ENCODE peak calls at places on chromosomes 13 and 19, in seven cellular contexts. P is astrocyte of the cerebellum, K is AG04450, A is GM12865, J is cardiac fibroblast, H is GM12878, W is hepatocyte. O is an unnamed sample.

GRCh38 chr13:33639640-33640080 is 178.3 kb upstream of the RFC3 start:
- DNase-seq in A (peak; percentile 55), J (no peak), W (no peak), P (no peak), H (peak; percentile 40), K (no peak), O (no peak)

GRCh38 chr13:62294210-62294609 is 878.6 kb upstream of the PCDH20 start:
- DNase-seq in A (no peak), J (no peak), P (no peak), H (no peak), K (no peak), W (no peak), O (no peak)

GRCh38 chr13:35143123-35143522 is 201.1 kb downstream of the NBEA start:
- DNase-seq in P (no peak), K (no peak), W (no peak), J (peak; percentile 11), A (no peak), H (no peak), O (no peak)

GRCh38 chr19:44401108-44401786 is at the start of gene ZNF285:
- DNase-seq in J (peak; percentile 98), A (peak; percentile 30), H (peak; percentile 1), P (peak; percentile 90), K (peak; percentile 94), W (peak; percentile 97), O (peak; percentile 92)

GRCh38 chr19:30227661-30228112 is 144.5 kb upstream of the ZNF536 start:
- DNase-seq in K (no peak), P (peak; percentile 5), J (peak; percentile 62), A (peak; percentile 71), H (no peak), W (peak; percentile 88), O (no peak)

GRCh38 chr13:38167164-38167822 is 182.4 kb upstream of the UFM1 start:
- DNase-seq in J (no peak), H (peak; percentile 8), A (peak; percentile 3), P (no peak), K (no peak), W (no peak), O (no peak)

GRCh38 chr13:75256922-75257321 is 225.0 kb downstream of the TBC1D4 start:
- DNase-seq in P (no peak), A (no peak), H (no peak), W (peak; percentile 78), J (no peak), K (no peak), O (no peak)

GRCh38 chr19:15124572-15125231 is 17.5 kb downstream of the SYDE1 start:
- DNase-seq in A (peak; percentile 21), K (no peak), J (no peak), P (no peak), W (peak; percentile 73), H (no peak), O (no peak)

GRCh38 chr13:41463823-41464602 is 6.7 kb downstream of the RGCC start:
- DNase-seq in J (no peak), P (no peak), K (no peak), W (no peak), H (peak; percentile 59), A (peak; percentile 27), O (no peak)

GRCh38 chr13:33642374-33643065 is 175.4 kb upstream of the RFC3 start:
- DNase-seq in P (no peak), K (peak; percentile 88), A (no peak), J (peak; percentile 92), W (peak; percentile 78), H (no peak), O (no peak)

DNA sequence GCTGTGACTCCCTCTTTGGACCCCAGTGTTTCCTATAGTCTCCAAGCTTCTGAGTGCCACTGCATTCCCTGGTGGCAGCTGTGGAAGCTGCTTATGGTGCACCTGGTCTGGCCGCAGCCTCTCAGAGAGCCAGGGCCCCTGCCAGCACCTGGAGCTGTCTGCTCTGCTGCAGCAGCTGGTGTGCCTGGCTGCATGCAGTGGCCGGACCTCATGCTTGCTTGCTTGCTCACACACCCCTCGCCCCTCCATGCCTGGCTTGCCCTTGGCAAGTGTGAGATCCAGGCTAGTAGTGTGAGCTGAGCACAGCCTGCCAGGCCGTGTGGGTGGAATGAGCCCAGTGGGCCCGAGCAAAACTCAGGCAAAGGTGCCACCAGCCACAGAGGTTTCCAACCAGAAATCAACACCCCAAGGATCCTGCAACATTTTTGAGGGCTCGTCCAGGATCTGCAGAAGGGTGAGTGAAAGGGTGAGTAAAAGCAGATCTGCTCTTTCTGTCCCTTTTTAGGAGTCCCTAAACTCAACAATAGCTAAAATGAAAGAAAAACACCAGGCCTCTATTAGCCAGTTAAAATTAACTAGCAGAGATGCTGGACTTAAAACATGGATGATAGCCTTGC is 7.6 kb upstream of the MLLT1 start:
- DNase-seq in K (no peak), W (no peak), J (no peak), A (no peak), H (no peak), P (no peak), O (no peak)
- H3K4me3 ChIP-seq in K (no peak overlapping the region), W (no peak overlapping the region), J (no peak overlapping the region), A (no peak overlapping the region), H (no peak overlapping the region), P (no peak overlapping the region), O (no peak overlapping the region)

DNA sequence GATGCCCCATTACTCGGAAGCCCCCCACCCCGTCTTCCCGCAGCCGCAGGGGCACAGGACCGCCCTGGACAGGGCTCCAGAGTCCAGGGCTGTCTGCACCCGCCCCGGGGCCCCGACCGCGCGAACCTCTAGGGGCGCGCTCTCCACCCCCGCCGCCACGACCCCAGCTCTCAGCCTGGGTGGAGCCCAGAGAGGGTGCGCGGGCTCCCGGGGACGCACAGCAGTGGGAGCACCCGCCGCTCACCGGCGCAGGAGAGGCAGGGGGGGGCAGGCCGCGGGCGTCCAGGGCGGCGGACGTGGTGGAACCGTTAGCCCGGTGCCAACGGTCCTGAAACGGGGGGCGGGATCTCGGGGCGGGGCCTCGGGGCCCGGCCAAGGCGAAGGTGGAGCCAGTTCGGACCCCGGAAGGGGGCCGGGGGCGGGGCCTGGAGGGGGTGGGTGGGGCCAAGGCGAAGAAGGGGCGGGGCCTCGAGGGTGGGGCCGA is at the start of gene ATP8B3:
- DNase-seq in H (no peak), A (no peak), P (no peak), J (no peak), K (no peak), W (no peak), O (no peak)
- TF ChIP-seq CTCF in H (peak; percentile 44), A (peak; percentile 32), P (peak; percentile 9), J (no peak), K (peak; percentile 34), W (no peak), O (peak; percentile 3)

DNA sequence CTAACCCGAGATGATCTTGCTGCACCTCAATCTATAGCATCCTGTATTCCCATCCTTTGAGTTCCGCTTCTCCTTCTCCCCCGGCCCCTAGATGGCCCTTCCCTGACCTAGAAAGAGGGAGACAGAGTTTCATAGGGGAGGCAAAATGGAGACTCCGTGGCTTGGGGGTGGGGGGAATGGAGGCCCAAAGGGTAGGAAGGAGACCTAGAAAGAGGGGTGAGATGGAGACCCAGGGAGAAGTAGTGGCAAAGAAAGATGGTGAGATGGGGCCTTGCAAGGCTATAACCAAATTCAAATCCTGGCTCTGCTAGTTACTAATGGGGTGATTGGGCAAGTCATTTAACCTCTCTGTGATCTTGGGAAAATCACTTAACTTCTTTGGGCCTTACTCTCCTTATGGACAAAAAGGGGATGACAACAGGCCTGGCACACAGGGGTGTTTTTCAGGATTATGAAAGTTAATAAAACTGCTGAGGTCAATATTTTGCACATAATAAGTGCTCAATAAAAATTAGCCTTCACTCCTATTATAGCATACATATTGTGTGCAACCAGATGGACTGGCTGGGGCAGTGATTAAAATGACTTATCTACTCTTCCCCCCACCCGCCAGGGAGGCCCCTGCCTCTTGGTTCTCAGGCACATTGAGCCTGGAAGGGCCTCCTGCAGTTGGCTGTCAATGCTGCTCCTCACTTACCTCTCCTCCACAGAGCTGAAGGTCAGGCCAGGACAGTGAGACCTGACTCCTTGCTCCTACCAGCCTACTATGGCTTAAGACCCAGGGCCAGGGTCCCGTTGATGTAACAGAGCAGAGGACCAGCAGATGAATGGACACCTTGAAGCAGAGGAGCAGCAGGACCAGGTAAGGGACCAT is 623 bp downstream of the SPHK2 start:
- DNase-seq in J (no peak), H (no peak), K (no peak), P (no peak), W (peak; percentile 8), A (peak; percentile 22), O (no peak)
- H3K4me3 ChIP-seq in J (peak overlapping the region; percentile 53), H (peak overlapping the region; percentile 99), K (peak overlapping the region; percentile 75), P (peak overlapping the region; percentile 90), W (peak overlapping the region; percentile 18), A (peak overlapping the region; percentile 91), O (peak overlapping the region; percentile 90)

GRCh38 chr19:38018694-38019426 is 111.9 kb downstream of the SIPA1L3 start:
- DNase-seq in J (no peak), K (no peak), P (no peak), W (no peak), A (no peak), H (no peak), O (no peak)

GRCh38 chr19:38017504-38018150 is 110.6 kb downstream of the SIPA1L3 start:
- DNase-seq in K (no peak), A (no peak), W (no peak), H (no peak), J (no peak), P (no peak), O (no peak)

GRCh38 chr19:38021356-38021755 is 114.3 kb downstream of the SIPA1L3 start:
- DNase-seq in J (no peak), A (no peak), W (no peak), H (no peak), P (no peak), K (no peak), O (no peak)

GRCh38 chr19:38019427-38019724 is 112.4 kb downstream of the SIPA1L3 start:
- DNase-seq in W (no peak), P (no peak), K (no peak), J (no peak), A (no peak), H (no peak), O (no peak)

DNA sequence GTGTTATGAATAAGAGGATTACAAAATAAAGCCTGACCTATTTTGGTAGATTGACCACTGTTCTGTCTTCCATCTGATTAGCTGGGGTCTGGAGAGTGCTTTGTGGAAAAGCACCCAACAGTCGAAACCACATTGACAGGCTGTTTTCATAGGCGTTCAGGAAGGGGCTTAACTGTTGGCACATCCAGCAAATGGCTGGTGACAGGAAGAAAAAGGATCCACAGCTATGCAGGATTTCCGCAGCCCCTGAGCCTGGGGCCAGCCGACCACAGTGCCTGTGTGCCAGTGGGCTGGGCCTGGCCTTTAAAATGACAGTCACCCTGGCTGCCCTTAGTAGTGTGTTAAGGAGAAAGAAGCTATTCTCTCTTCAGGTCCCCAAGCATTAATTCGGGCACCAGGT is 113.3 kb downstream of the SIPA1L3 start:
- DNase-seq in A (no peak), H (no peak), J (no peak), W (no peak), P (no peak), K (no peak), O (no peak)
- TF ChIP-seq CTCF in A (no peak), H (no peak), J (no peak), W (no peak), P (no peak), K (no peak), O (no peak)

GRCh38 chr19:22426901-22427300 is 4.8 kb upstream of the ZNF98 start:
- DNase-seq in J (no peak), W (no peak), H (no peak), A (no peak), P (no peak), K (no peak), O (no peak)

GRCh38 chr19:22427587-22428298 is 5.6 kb upstream of the ZNF98 start:
- DNase-seq in H (no peak), J (no peak), W (no peak), K (no peak), A (no peak), P (no peak), O (no peak)

GRCh38 chr19:22422220-22422619 is at the start of gene ZNF98:
- DNase-seq in K (no peak), J (no peak), P (no peak), A (no peak), H (no peak), W (no peak), O (no peak)

GRCh38 chr19:22421797-22422196 is 349 bp downstream of the ZNF98 start:
- DNase-seq in H (no peak), W (no peak), P (no peak), A (no peak), K (no peak), J (no peak), O (no peak)
- H3K4me3 ChIP-seq in H (no peak overlapping the region), W (no peak overlapping the region), P (no peak overlapping the region), A (no peak overlapping the region), K (no peak overlapping the region), J (no peak overlapping the region), O (no peak overlapping the region)

O was measured in HFF-Myc.